ENCODE peak calls at places on chromosomes 16 and 17, in seven cellular contexts. X, F, H, L, R, D and U are unnamed samples.

GRCh38 chr16:11098601-11099377 is 154.4 kb downstream of the CLEC16A start:
- DNase-seq in R (no peak), L (no peak), F (no peak), H (no peak), D (no peak), X (no peak), U (no peak)

GRCh38 chr17:7782237-7782636 is 51.8 kb upstream of the KDM6B start:
- DNase-seq in D (no peak), R (no peak), H (no peak), L (no peak), F (peak; percentile 67), X (no peak), U (no peak)

GRCh38 chr16:78206623-78207223 is 107.3 kb downstream of the WWOX start:
- DNase-seq in D (no peak), F (no peak), R (no peak), H (no peak), X (no peak), L (no peak), U (no peak)

GRCh38 chr17:2929881-2930533 is 133.4 kb downstream of the OR1D5 start:
- DNase-seq in L (peak; percentile 70), H (peak; percentile 87), F (peak; percentile 65), R (no peak), X (peak; percentile 19), D (peak; percentile 87), U (peak; percentile 72)

GRCh38 chr17:10618202-10618635 is 38.9 kb downstream of the MYH3 start:
- DNase-seq in L (peak; percentile 80), R (peak; percentile 69), H (peak; percentile 92), X (peak; percentile 68), F (peak; percentile 84), D (peak; percentile 87), U (peak; percentile 84)

GRCh38 chr16:57245472-57246113 is 534 bp downstream of the ARL2BP start:
- DNase-seq in R (peak; percentile 39), X (peak; percentile 8), L (no peak), D (no peak), F (peak; percentile 55), H (peak; percentile 48), U (peak; percentile 69)

GRCh38 chr16:56606071-56606687 is 2.2 kb upstream of the MT2A start:
- DNase-seq in X (peak; percentile 48), R (no peak), F (peak; percentile 89), H (no peak), D (no peak), L (no peak), U (peak; percentile 53)

GRCh38 chr17:55607736-55608341 is 96.6 kb upstream of the SMIM36 start:
- DNase-seq in H (no peak), X (no peak), D (no peak), R (no peak), L (no peak), F (peak; percentile 29), U (peak; percentile 50)

GRCh38 chr16:8962393-8963009 is 1.2 kb downstream of the USP7 start:
- DNase-seq in L (peak; percentile 94), R (peak; percentile 95), H (peak; percentile 69), X (no peak), D (peak; percentile 64), F (peak; percentile 48), U (peak; percentile 68)

GRCh38 chr16:11372073-11372923 is 27.0 kb downstream of the RMI2 start:
- DNase-seq in R (no peak), X (no peak), D (no peak), L (no peak), H (no peak), F (no peak), U (no peak)

GRCh38 chr17:46770818-46771600 is 47.5 kb downstream of the WNT3 start:
- DNase-seq in X (no peak), L (peak; percentile 31), R (no peak), F (peak; percentile 83), D (peak; percentile 92), H (peak; percentile 68), U (peak; percentile 83)

GRCh38 chr17:19424934-19425868 is 14.2 kb downstream of the RNF112 start:
- DNase-seq in L (no peak), F (peak; percentile 77), D (no peak), H (no peak), X (no peak), R (no peak), U (no peak)

GRCh38 chr17:78544876-78545755 is 32.1 kb downstream of the DNAH17 start:
- DNase-seq in X (no peak), H (no peak), D (no peak), F (no peak), R (no peak), L (no peak), U (no peak)

GRCh38 chr16:66290431-66290830 is 76.1 kb upstream of the CDH5 start:
- DNase-seq in R (no peak), F (no peak), D (no peak), X (no peak), H (no peak), L (no peak), U (no peak)

GRCh38 chr17:76268991-76269981 is 4.1 kb downstream of the UBALD2 start:
- DNase-seq in D (no peak), L (peak; percentile 45), R (no peak), H (peak; percentile 53), X (no peak), F (no peak), U (no peak)

GRCh38 chr16:81445926-81446317 is 1.3 kb downstream of the CMIP start:
- DNase-seq in L (no peak), H (peak; percentile 68), F (peak; percentile 45), R (no peak), D (peak; percentile 56), X (no peak), U (no peak)

GRCh38 chr17:47905221-47905733 is 9.2 kb downstream of the SP2 start:
- DNase-seq in H (no peak), L (no peak), F (peak; percentile 83), R (no peak), D (peak; percentile 49), X (no peak), U (no peak)

GRCh38 chr16:67637625-67638024 is 7.3 kb upstream of the CARMIL2 start:
- DNase-seq in F (no peak), R (no peak), D (no peak), X (no peak), H (no peak), L (no peak), U (no peak)

GRCh38 chr17:72422204-72422504 is 301.3 kb downstream of the SOX9 start:
- DNase-seq in R (no peak), F (no peak), H (no peak), X (no peak), L (no peak), D (no peak), U (no peak)
- H3K4me3 ChIP-seq in R (peak overlapping the region; percentile 30), F (peak overlapping the region; percentile 39), H (no peak overlapping the region), X (peak overlapping the region; percentile 47), L (no peak overlapping the region), D (no peak overlapping the region), U (no peak overlapping the region)

GRCh38 chr17:49545811-49546545 is 29.7 kb upstream of the NXPH3 start:
- DNase-seq in F (no peak), L (no peak), X (no peak), R (no peak), H (no peak), D (no peak), U (no peak)

GRCh38 chr17:49548051-49548505 is 27.6 kb upstream of the NXPH3 start:
- DNase-seq in L (no peak), H (no peak), X (no peak), F (no peak), R (no peak), D (no peak), U (peak; percentile 2)

GRCh38 chr17:49547566-49547965 is 28.1 kb upstream of the NXPH3 start:
- DNase-seq in D (no peak), H (no peak), X (no peak), F (no peak), R (no peak), L (no peak), U (no peak)

GRCh38 chr17:49545007-49545660 is 30.5 kb upstream of the NXPH3 start:
- DNase-seq in D (no peak), L (no peak), H (peak; percentile 24), X (no peak), R (no peak), F (no peak), U (no peak)

DNA sequence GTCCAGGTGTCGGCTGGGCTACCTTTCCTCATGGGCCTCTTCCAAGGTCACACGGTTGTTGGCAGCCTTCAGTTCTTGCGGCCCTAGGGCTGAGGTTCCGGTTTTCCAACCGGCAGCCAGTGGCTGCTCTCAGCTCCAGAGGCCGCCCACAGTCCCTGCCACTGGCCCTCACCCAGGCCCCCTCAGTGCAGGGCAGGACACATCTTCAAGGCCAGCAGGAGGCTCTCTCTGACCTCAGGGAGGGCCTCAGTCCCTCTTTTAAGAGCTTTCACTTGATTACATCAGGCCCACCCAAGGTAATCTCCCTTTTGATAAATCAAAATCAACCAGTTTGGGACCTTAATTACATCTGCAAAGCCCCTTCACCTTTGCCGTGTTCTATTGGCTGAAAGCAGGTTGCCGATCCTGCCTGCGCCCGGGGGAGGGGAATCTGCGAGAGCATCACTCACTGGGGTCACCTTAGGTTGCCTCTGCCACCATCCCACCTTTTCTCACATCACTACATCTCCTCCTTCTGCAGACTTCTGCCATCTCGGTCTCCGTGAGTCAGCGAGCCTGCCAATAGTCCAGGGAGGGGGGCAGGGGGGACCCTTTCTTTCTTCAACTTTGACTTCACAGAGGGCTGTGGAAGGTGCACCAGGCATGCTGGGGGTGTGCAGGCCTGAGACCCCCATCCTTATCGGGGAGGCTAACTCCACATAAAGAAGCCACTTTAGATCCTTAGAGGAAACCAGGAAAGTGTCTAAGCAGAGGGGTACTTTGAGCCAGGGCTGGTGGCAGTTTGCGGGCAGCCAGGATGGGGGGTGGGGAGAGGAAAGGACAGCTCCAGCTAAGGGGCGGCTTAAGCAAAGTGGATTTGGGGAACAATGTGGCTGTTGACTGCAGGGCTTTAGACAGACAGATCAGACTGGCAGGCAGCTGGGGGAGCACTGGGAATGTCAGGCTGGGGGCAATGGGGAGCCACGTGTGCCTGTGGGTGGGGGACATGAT is 28.8 kb upstream of the NXPH3 start:
- DNase-seq in X (no peak), D (peak; percentile 81), F (no peak), L (no peak), H (no peak), R (no peak), U (peak; percentile 3)
- TF ChIP-seq EZH2phosphoT487 in X (no peak), D (no peak), F (no peak), L (no peak), H (no peak), R (no peak), U (no peak)

GRCh38 chr16:1532081-1532760 is 1.2 kb upstream of the TMEM204 start:
- DNase-seq in X (no peak), R (no peak), H (no peak), F (peak; percentile 58), L (no peak), D (no peak), U (no peak)

GRCh38 chr16:1532771-1533170 is 695 bp upstream of the TMEM204 start:
- DNase-seq in R (no peak), F (peak; percentile 19), D (no peak), X (no peak), L (no peak), H (no peak), U (no peak)

GRCh38 chr16:1533443-1533951 is at the start of gene TMEM204:
- DNase-seq in X (no peak), H (peak; percentile 33), D (no peak), R (no peak), L (no peak), F (peak; percentile 81), U (no peak)

GRCh38 chr16:1535391-1536291 is 2.2 kb downstream of the TMEM204 start:
- DNase-seq in H (peak; percentile 32), D (no peak), X (no peak), L (no peak), F (peak; percentile 24), R (no peak), U (no peak)

GRCh38 chr16:1534021-1535020 is 855 bp downstream of the TMEM204 start:
- DNase-seq in F (peak; percentile 74), R (no peak), H (no peak), L (no peak), D (no peak), X (no peak), U (no peak)
- H3K4me3 ChIP-seq in F (peak overlapping the region; percentile 77), R (no peak overlapping the region), H (no peak overlapping the region), L (no peak overlapping the region), D (no peak overlapping the region), X (no peak overlapping the region), U (no peak overlapping the region)

GRCh38 chr17:70017112-70017511 is 57.9 kb upstream of the KCNJ16 start:
- DNase-seq in H (no peak), R (no peak), F (no peak), X (no peak), D (no peak), L (no peak), U (no peak)
- TF ChIP-seq EZH2phosphoT487 in H (no peak), R (no peak), F (no peak), X (no peak), D (no peak), L (no peak), U (no peak)